ENCODE peak calls at places on chromosomes 16 and 17, in four cellular contexts. C is hepatocyte; G is MV-4-11; P is CD8-positive, alpha-beta T cell. U is an unnamed sample.
A peak's percentile ranks its signal among the peaks of the same experiment; 100 is the strongest.

GRCh38 chr16:81841709-81842108 is 62.6 kb downstream of the PLCG2 start:
- DNase-seq in P (no peak), C (no peak), G (no peak), U (no peak)

GRCh38 chr16:11090947-11091785 is 146.8 kb downstream of the CLEC16A start:
- DNase-seq in P (no peak), G (peak; percentile 70), C (no peak), U (no peak)

GRCh38 chr17:35161281-35161761 is 13.7 kb downstream of the UNC45B start:
- DNase-seq in C (no peak), P (peak; percentile 6), G (peak; percentile 48), U (no peak)

GRCh38 chr17:6686026-6686425 is 27.1 kb downstream of the SLC13A5 start:
- DNase-seq in G (no peak), P (no peak), C (no peak), U (no peak)

GRCh38 chr17:78490156-78490555 is 87.0 kb downstream of the DNAH17 start:
- DNase-seq in G (no peak), P (no peak), C (no peak), U (no peak)

GRCh38 chr17:80252871-80253270 is 7.8 kb upstream of the RNF213 start:
- DNase-seq in P (peak; percentile 80), C (no peak), G (no peak), U (peak; percentile 82)

GRCh38 chr17:14047591-14047990 is 21.7 kb upstream of the COX10 start:
- DNase-seq in G (no peak), P (no peak), C (no peak), U (no peak)

GRCh38 chr16:80466024-80466986 is 74.5 kb upstream of the DYNLRB2 start:
- DNase-seq in P (peak; percentile 16), C (peak; percentile 90), G (peak; percentile 77), U (peak; percentile 81)

GRCh38 chr17:72122002-72122310 is 1.1 kb downstream of the SOX9 start:
- DNase-seq in C (peak; percentile 38), P (no peak), G (no peak), U (peak; percentile 35)

GRCh38 chr17:61476476-61477203 is 24.4 kb downstream of the TBX4 start:
- DNase-seq in C (no peak), G (no peak), P (no peak), U (no peak)

GRCh38 chr17:39970157-39970692 is 7.4 kb downstream of the GSDMA start:
- DNase-seq in G (no peak), P (no peak), C (no peak), U (no peak)

GRCh38 chr16:27597361-27597760 is 47.4 kb downstream of the KATNIP start:
- DNase-seq in P (no peak), C (no peak), G (no peak), U (no peak)

GRCh38 chr16:54931041-54931756 is 534 bp downstream of the IRX5 start:
- DNase-seq in C (peak; percentile 62), P (no peak), G (no peak), U (peak; percentile 42)

GRCh38 chr17:4549781-4550533 is 5.2 kb downstream of the MYBBP1A start:
- DNase-seq in P (no peak), C (no peak), G (no peak), U (no peak)

GRCh38 chr17:4256952-4257351 is 6.8 kb downstream of the ANKFY1 start:
- DNase-seq in C (no peak), G (peak; percentile 34), P (no peak), U (no peak)